ENCODE peak calls at places on chromosomes 12 and 14, in five cellular contexts. K is psoas muscle; N is AG10803; E is CD8-positive, alpha-beta T cell; W is coronary artery. X is an unnamed sample.
A peak's percentile ranks its signal among the peaks of the same experiment; 100 is the strongest.

GRCh38 chr14:24307575-24308341 is at the start of gene CIDEB:
- DNase-seq in K (peak; percentile 53), N (peak; percentile 51), E (no peak), W (no peak), X (peak; percentile 62)

GRCh38 chr14:95299271-95299670 is 20.4 kb downstream of the CLMN start:
- DNase-seq in K (no peak), N (no peak), E (no peak), W (no peak), X (no peak)

GRCh38 chr12:6981152-6982052 is 10.7 kb downstream of the EMG1 start:
- DNase-seq in K (no peak), N (no peak), E (no peak), W (no peak), X (no peak)

GRCh38 chr14:60705100-60705499 is 19.1 kb downstream of the SIX4 start:
- DNase-seq in K (no peak), N (no peak), E (no peak), W (no peak), X (no peak)

GRCh38 chr12:10191865-10192264 is 13.0 kb downstream of the TMEM52B start:
- DNase-seq in K (no peak), N (peak; percentile 93), E (no peak), W (no peak), X (peak; percentile 53)

GRCh38 chr14:26577711-26578110 is 20.1 kb downstream of the NOVA1 start:
- DNase-seq in K (no peak), N (no peak), E (no peak), W (no peak), X (peak; percentile 6)

GRCh38 chr14:35287481-35288013 is 4.6 kb upstream of the PSMA6 start:
- DNase-seq in K (no peak), N (no peak), E (no peak), W (no peak), X (peak; percentile 67)

GRCh38 chr12:91343010-91343409 is 160.4 kb upstream of the DCN start:
- DNase-seq in K (no peak), N (no peak), E (no peak), W (no peak), X (no peak)

GRCh38 chr12:78034025-78034424 is 203.3 kb downstream of the NAV3 start:
- DNase-seq in K (no peak), N (peak; percentile 76), E (no peak), W (no peak), X (peak; percentile 90)

GRCh38 chr14:24705840-24706239 is 71.8 kb upstream of the GZMB start:
- DNase-seq in K (no peak), N (no peak), E (no peak), W (no peak), X (no peak)

GRCh38 chr14:94542111-94542810 is 19.0 kb upstream of the SERPINA4 start:
- DNase-seq in K (no peak), N (peak; percentile 56), E (no peak), W (no peak), X (no peak)

GRCh38 chr14:106530423-106531107 is 1004.2 kb downstream of the TMEM121 start:
- DNase-seq in K (no peak), N (no peak), E (no peak), W (no peak), X (no peak)

GRCh38 chr14:32004300-32004699 is 72.8 kb upstream of the ARHGAP5 start:
- DNase-seq in K (no peak), N (peak; percentile 76), E (no peak), W (no peak), X (no peak)

GRCh38 chr14:102828201-102828600 is 51.0 kb downstream of the TRAF3 start:
- DNase-seq in K (no peak), N (no peak), E (no peak), W (no peak), X (no peak)

GRCh38 chr14:34252227-34252626 is 209.8 kb downstream of the SPTSSA start:
- DNase-seq in K (no peak), N (no peak), E (no peak), W (no peak), X (no peak)

GRCh38 chr12:93563807-93564538 is 8.5 kb upstream of the SOCS2 start:
- DNase-seq in K (no peak), N (peak; percentile 31), E (no peak), W (no peak), X (peak; percentile 29)

GRCh38 chr12:106584104-106585064 is 1.6 kb downstream of the RFX4 start:
- DNase-seq in K (no peak), N (no peak), E (no peak), W (no peak), X (no peak)
- H3K4me3 ChIP-seq in K (peak overlapping the region; percentile 58), N (no peak overlapping the region), E (no peak overlapping the region), W (peak overlapping the region; percentile 67), X (no peak overlapping the region)

DNA sequence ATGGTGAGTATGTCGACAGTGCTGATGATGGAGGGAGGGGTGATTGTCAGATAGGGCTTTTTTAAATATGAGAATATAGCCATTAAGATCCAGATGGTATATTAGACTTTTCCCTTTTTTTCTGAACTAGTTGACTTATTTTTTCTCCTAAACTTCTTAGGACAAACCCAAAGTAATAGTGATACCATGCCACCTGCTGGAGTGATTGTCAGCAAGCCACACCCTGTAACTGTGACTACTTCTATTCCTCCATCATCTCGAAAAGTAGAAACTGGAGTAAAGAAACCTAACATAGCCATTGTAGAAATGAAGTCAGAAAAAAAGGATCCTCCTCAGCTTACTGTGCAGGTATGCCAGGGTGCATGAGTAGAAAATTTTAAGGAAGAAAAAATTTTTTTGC is 40.1 kb downstream of the KIAA0586 start:
- DNase-seq in K (no peak), N (no peak), E (no peak), W (no peak), X (no peak)
- TF ChIP-seq CTCF in K (no peak), N (no peak), E (no peak), W (no peak), X (no peak)

DNA sequence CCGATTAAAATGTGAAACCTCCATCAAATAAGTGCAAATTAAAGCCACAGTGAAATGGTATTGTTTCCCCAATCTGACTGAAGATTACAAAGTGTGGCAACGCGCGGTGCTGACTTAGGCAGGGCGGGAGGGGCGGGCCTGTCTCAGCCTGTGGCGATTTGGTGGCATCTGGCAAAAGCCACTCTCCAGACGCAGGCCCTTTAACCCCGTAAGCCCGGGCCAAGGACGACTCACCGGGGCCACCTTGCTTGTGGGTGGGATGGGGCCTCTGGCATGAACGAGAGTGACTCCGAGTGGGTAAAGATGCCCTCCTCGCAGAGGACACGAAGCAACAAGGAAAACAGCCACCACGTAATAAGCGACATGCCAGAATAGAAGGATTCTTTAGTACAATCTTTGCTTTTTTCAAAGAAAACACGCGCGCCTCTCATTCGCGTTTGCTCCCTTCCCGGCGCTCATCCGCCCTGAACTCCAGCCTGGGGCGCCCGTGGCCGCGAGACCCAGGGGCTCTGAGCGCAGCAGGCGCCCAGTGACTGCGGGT is 809 bp downstream of the DEGS2 start:
- DNase-seq in K (no peak), N (no peak), E (no peak), W (no peak), X (no peak)
- H3K4me3 ChIP-seq in K (peak overlapping the region; percentile 63), N (no peak overlapping the region), E (peak overlapping the region; percentile 52), W (peak overlapping the region; percentile 58), X (no peak overlapping the region)

GRCh38 chr12:28132398-28132797 is 57.9 kb upstream of the CCDC91 start:
- DNase-seq in K (no peak), N (no peak), E (no peak), W (no peak), X (peak; percentile 5)
- TF ChIP-seq CTCF in K (no peak), N (no peak), E (no peak), W (no peak), X (no peak)

X was measured in fibroblast of the aortic adventitia.